ENCODE peak calls at places on chromosomes 1 and 21, in five cellular contexts. H is NT2/D1, J is HepG2, Y is H1, T is GM12878. F is an unnamed sample.

GRCh38 chr1:80076469-80076868 is 1069.9 kb upstream of the ADGRL4 start:
- DNase-seq in H (no peak), J (no peak), Y (no peak), T (no peak), F (no peak)

GRCh38 chr1:67715819-67716218 is 30.8 kb downstream of the GADD45A start:
- DNase-seq in H (no peak), J (no peak), Y (no peak), T (no peak), F (no peak)

GRCh38 chr1:24161270-24161669 is 18.3 kb upstream of the IL22RA1 start:
- DNase-seq in H (no peak), J (no peak), Y (no peak), T (no peak), F (no peak)

GRCh38 chr1:52574594-52574993 is 21.7 kb upstream of the TUT4 start:
- DNase-seq in H (no peak), J (no peak), Y (no peak), T (no peak), F (no peak)

GRCh38 chr1:94666797-94667196 is 125.2 kb upstream of the F3 start:
- DNase-seq in H (peak), J (no peak), Y (no peak), T (no peak), F (no peak)

GRCh38 chr1:92948071-92948470 is 13.2 kb downstream of the DIPK1A start:
- DNase-seq in H (no peak), J (no peak), Y (no peak), T (no peak), F (no peak)

GRCh38 chr1:109959974-109960744 is 24.4 kb upstream of the AHCYL1 start:
- DNase-seq in H (peak), J (peak), Y (no peak), T (no peak), F (peak)

GRCh38 chr21:44789880-44790279 is 11.7 kb downstream of the UBE2G2 start:
- DNase-seq in H (no peak), J (no peak), Y (no peak), T (no peak), F (no peak)

GRCh38 chr1:35855016-35855700 is 27.9 kb upstream of the AGO1 start:
- DNase-seq in H (peak), J (no peak), Y (no peak), T (no peak), F (no peak)

GRCh38 chr1:227357229-227358078 is 39.2 kb upstream of the CDC42BPA start:
- DNase-seq in H (peak), J (peak), Y (peak), T (no peak), F (peak)

GRCh38 chr1:63949965-63950364 is 176.1 kb downstream of the ROR1 start:
- DNase-seq in H (no peak), J (no peak), Y (no peak), T (no peak), F (no peak)

GRCh38 chr1:31637915-31638673 is 6.6 kb downstream of the PEF1 start:
- DNase-seq in H (no peak), J (no peak), Y (no peak), T (peak), F (no peak)

GRCh38 chr1:212514056-212514614 is 81.4 kb downstream of the NENF start:
- DNase-seq in H (no peak), J (peak), Y (no peak), T (no peak), F (no peak)

GRCh38 chr1:26281971-26282693 is 2.2 kb downstream of the SH3BGRL3 start:
- DNase-seq in H (peak), J (no peak), Y (peak), T (no peak), F (no peak)

GRCh38 chr1:70546726-70547125 is 135.7 kb downstream of the CTH start:
- DNase-seq in H (peak), J (no peak), Y (no peak), T (no peak), F (no peak)

GRCh38 chr1:227542153-227543120 is 20.9 kb upstream of the ZNF678 start:
- DNase-seq in H (peak), J (peak), Y (peak), T (peak), F (no peak)

GRCh38 chr1:148162363-148162762 is 10.3 kb upstream of the NBPF11 start:
- DNase-seq in H (no peak), J (no peak), Y (no peak), T (no peak), F (no peak)

GRCh38 chr1:225651376-225651871 is 1.5 kb downstream of the ENAH start:
- DNase-seq in H (no peak), J (no peak), Y (no peak), T (no peak), F (no peak)

GRCh38 chr21:28444131-28444530 is 548.5 kb downstream of the LTN1 start:
- DNase-seq in H (no peak), J (no peak), Y (no peak), T (no peak), F (no peak)

GRCh38 chr1:74452035-74452434 is 60.4 kb downstream of the LRRC53 start:
- DNase-seq in H (no peak), J (no peak), Y (no peak), T (no peak), F (no peak)

GRCh38 chr1:214289574-214290272 is 8.8 kb downstream of the SMYD2 start:
- DNase-seq in H (peak), J (no peak), Y (peak), T (no peak), F (no peak)

GRCh38 chr1:184595609-184596008 is 159.0 kb downstream of the EDEM3 start:
- DNase-seq in H (no peak), J (no peak), Y (no peak), T (no peak), F (no peak)

GRCh38 chr1:232218955-232219865 is 410.7 kb downstream of the SIPA1L2 start:
- DNase-seq in H (no peak), J (no peak), Y (no peak), T (no peak), F (no peak)

DNA sequence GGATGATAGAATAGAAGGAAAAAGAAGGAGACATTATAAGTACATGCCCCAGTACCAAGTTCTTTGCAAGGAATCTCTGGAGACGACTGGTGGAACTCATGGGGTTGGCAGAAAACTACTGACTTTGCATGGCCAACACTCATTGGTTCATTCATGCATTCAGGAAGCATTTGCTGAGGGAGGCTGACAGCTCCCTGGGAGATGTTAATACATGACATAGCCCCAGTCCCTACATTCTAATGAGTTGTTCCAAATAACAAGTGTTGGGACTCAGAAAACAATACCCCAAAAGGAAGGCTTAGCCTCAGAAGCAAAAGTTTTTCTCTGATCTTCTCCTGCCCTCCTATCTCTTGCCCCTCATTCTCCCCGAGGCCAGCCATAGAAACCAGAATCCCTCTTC is 172.8 kb upstream of the IRF2BP2 start:
- DNase-seq in H (peak), J (no peak), Y (no peak), T (no peak), F (no peak)
- TF ChIP-seq SUZ12 in H (no peak), J (no peak), Y (no peak), T (no peak), F (no peak)

GRCh38 chr1:19647643-19648042 is 3.5 kb downstream of the NBL1 start:
- DNase-seq in H (no peak), J (no peak), Y (no peak), T (no peak), F (no peak)
- TF ChIP-seq SUZ12 in H (no peak), J (no peak), Y (no peak), T (no peak), F (no peak)

GRCh38 chr1:23013657-23014056 is 2.0 kb downstream of the TEX46 start:
- DNase-seq in H (peak), J (no peak), Y (no peak), T (no peak), F (no peak)
- TF ChIP-seq SUZ12 in H (no peak), J (no peak), Y (no peak), T (no peak), F (no peak)

DNA sequence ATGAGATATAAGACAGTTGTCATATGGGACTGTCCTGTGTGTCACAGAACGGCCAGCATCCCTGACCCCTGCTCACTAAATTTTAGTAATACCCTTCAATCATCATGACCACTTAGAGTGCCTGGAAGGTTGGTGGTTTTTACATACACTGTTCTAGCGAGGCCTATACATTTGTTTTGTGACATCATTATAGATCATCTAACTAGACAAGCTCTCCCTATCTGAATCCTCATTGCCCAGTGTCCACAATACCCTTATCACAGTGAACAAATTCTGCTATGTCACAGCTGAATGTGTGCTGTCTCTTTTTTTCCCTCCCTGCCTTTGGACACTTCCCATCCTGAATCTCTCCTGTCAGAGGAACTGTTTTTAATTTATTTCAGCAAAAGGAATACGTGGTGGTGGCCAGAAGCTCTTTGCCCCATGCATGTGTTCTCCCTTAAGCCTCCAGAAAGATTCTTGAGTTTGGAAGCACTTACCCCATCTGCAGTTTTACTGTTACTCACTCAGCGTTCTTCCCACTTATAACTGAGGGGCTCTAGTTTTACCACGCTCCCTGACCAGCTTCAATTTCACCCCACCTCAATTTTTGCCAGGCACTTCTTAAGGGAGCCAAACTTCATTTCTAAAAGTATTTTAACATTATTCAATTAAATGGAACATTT is 70.3 kb downstream of the OLFML2B start:
- DNase-seq in H (no peak), J (no peak), Y (no peak), T (no peak), F (no peak)
- TF ChIP-seq SUZ12 in H (no peak), J (no peak), Y (no peak), T (no peak), F (no peak)

DNA sequence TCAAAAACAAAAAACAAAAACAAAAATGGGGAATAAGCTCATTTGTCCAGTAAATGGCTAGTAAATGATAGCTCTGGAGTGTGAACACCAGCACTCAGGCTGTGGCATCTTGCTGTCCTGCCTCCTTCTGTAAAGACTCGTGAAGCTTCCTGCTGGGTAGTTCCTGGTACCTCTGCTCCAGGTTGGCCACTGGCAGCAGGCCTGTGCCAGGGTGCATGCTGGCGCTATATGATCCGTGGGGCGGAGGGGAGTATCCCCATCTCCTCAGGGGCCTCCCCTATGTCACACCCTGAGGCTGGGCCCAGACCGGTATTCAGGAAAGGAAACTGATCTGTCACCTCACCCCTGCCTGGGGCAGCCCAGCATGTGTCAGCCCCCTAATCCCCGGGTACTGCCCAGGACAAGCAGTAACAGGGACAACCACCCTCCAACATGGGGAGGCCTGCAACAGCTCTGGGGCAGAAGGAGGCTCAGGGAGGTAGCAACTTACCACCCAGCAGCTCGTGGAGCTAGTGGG is 14.1 kb downstream of the ALPL start:
- DNase-seq in H (no peak), J (no peak), Y (no peak), T (no peak), F (no peak)
- TF ChIP-seq SUZ12 in H (no peak), J (no peak), Y (no peak), T (no peak), F (no peak)

GRCh38 chr1:2241820-2242219 is 13.7 kb downstream of the SKI start:
- DNase-seq in H (no peak), J (no peak), Y (no peak), T (no peak), F (no peak)
- TF ChIP-seq SUZ12 in H (no peak), J (no peak), Y (no peak), T (no peak), F (no peak)

GRCh38 chr1:81510701-81511100 is 290.0 kb upstream of the ADGRL2 start:
- DNase-seq in H (no peak), J (no peak), Y (no peak), T (no peak), F (no peak)

GRCh38 chr1:81512242-81512641 is 288.5 kb upstream of the ADGRL2 start:
- DNase-seq in H (no peak), J (no peak), Y (no peak), T (no peak), F (no peak)

GRCh38 chr1:81511281-81511680 is 289.5 kb upstream of the ADGRL2 start:
- DNase-seq in H (no peak), J (no peak), Y (no peak), T (no peak), F (no peak)

GRCh38 chr1:81506691-81507090 is 294.0 kb upstream of the ADGRL2 start:
- DNase-seq in H (no peak), J (no peak), Y (no peak), T (no peak), F (no peak)

DNA sequence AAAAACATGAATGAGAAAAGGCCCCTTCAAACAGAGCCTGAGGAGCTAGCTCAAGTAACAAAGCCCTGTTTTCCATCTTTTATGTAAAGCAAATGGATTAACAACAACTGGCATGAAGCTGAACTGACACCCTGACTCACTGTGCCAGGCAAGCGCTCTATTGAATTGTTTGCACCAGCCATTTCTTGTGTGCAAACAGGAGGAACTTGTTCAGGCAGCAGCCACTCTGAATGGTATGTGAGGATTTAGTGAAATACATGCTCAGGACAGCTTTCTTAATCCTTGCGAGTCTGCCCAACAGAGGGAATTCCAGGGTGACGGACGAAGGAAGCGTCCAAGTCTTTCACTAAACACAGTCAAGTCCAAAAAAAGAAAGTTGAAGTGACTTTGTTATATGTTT is 291.1 kb upstream of the ADGRL2 start:
- DNase-seq in H (peak), J (no peak), Y (peak), T (no peak), F (no peak)
- TF ChIP-seq SUZ12 in H (no peak), J (no peak), Y (no peak), T (no peak), F (no peak)

GRCh38 chr1:15426492-15427279 is 11.6 kb upstream of the CTRC start:
- DNase-seq in H (no peak), J (no peak), Y (no peak), T (no peak), F (no peak)
- TF ChIP-seq SUZ12 in H (no peak), J (no peak), Y (no peak), T (no peak), F (no peak)